ENCODE peak calls at places on chromosomes 11 and 22, in eight cellular contexts. T, J, R, V, G, Z, S and W are unnamed samples.

GRCh38 chr11:118691926-118692830 is 12.7 kb upstream of the TREH start:
- DNase-seq in S (peak; percentile 67), R (no peak), J (peak; percentile 68), Z (no peak), T (no peak), G (no peak), V (no peak), W (no peak)

GRCh38 chr11:79045811-79046304 is 395.0 kb downstream of the TENM4 start:
- DNase-seq in T (no peak), J (no peak), Z (no peak), S (peak; percentile 58), R (no peak), G (no peak), V (no peak), W (no peak)

GRCh38 chr11:95790933-95791247 is 592 bp downstream of the CEP57 start:
- DNase-seq in T (peak; percentile 60), J (peak; percentile 69), R (peak; percentile 56), Z (peak; percentile 87), V (peak; percentile 28), S (peak; percentile 64), G (peak; percentile 76), W (peak; percentile 88)

GRCh38 chr11:76824083-76824939 is 36.4 kb upstream of the ACER3 start:
- DNase-seq in S (peak; percentile 54), V (peak; percentile 22), Z (no peak), G (no peak), R (peak; percentile 65), T (peak; percentile 78), J (no peak), W (no peak)

GRCh38 chr11:26665946-26666345 is 55.9 kb downstream of the SLC5A12 start:
- DNase-seq in Z (no peak), S (no peak), J (no peak), T (no peak), G (no peak), R (no peak), V (no peak), W (no peak)

GRCh38 chr11:14358729-14359439 is at the start of gene RRAS2:
- DNase-seq in S (peak; percentile 65), V (peak; percentile 33), Z (peak; percentile 86), T (peak; percentile 77), R (peak; percentile 78), G (peak; percentile 81), J (peak; percentile 88), W (peak; percentile 80)

GRCh38 chr11:46112961-46113617 is 8.2 kb downstream of the PHF21A start:
- DNase-seq in S (peak; percentile 68), T (peak; percentile 58), G (peak; percentile 31), J (no peak), Z (no peak), R (peak; percentile 83), V (peak; percentile 67), W (no peak)

GRCh38 chr11:35579557-35580396 is 38.5 kb upstream of the FJX1 start:
- DNase-seq in R (peak; percentile 82), Z (no peak), T (no peak), V (peak; percentile 46), J (no peak), S (peak; percentile 99), G (no peak), W (no peak)

GRCh38 chr11:132177106-132177505 is 806.7 kb downstream of the NTM start:
- DNase-seq in R (no peak), S (peak; percentile 70), J (no peak), T (peak; percentile 44), G (no peak), V (no peak), Z (no peak), W (no peak)

GRCh38 chr11:41085123-41085522 is 374.3 kb downstream of the LRRC4C start:
- DNase-seq in S (no peak), J (no peak), V (no peak), R (no peak), Z (no peak), G (no peak), T (no peak), W (no peak)

GRCh38 chr22:27654536-27655445 is 146.8 kb downstream of the MN1 start:
- DNase-seq in T (no peak), R (no peak), Z (no peak), S (peak; percentile 2), J (no peak), V (no peak), G (peak; percentile 47), W (no peak)

GRCh38 chr11:15493066-15493465 is 378.3 kb downstream of the INSC start:
- DNase-seq in J (no peak), R (no peak), S (peak; percentile 2), Z (no peak), T (no peak), V (peak; percentile 6), G (no peak), W (no peak)

GRCh38 chr11:69707156-69707555 is 3.3 kb upstream of the FGF19 start:
- DNase-seq in V (no peak), G (peak; percentile 39), T (no peak), S (no peak), J (no peak), R (no peak), Z (no peak), W (no peak)

GRCh38 chr22:23531283-23531921 is 48.7 kb downstream of the IGLL1 start:
- DNase-seq in G (no peak), V (no peak), S (no peak), Z (peak; percentile 46), J (peak; percentile 56), R (no peak), T (no peak), W (peak; percentile 1)

GRCh38 chr11:121463689-121464335 is 11.0 kb upstream of the SORL1-AS1 start:
- DNase-seq in R (no peak), Z (no peak), T (no peak), J (no peak), V (no peak), G (no peak), S (no peak), W (no peak)

GRCh38 chr11:121466063-121466794 is 13.5 kb upstream of the SORL1-AS1 start:
- DNase-seq in S (peak; percentile 95), J (peak; percentile 88), Z (peak; percentile 97), V (peak; percentile 93), R (peak; percentile 89), T (no peak), G (peak; percentile 92), W (peak; percentile 98)

GRCh38 chr11:121464352-121464946 is 11.7 kb upstream of the SORL1-AS1 start:
- DNase-seq in Z (peak; percentile 89), S (peak; percentile 94), J (peak; percentile 78), R (peak; percentile 49), T (peak; percentile 58), G (peak; percentile 60), V (peak; percentile 81), W (peak; percentile 51)

GRCh38 chr11:121467965-121468364 is 15.2 kb upstream of the SORL1-AS1 start:
- DNase-seq in S (no peak), J (no peak), R (no peak), T (no peak), G (no peak), Z (no peak), V (no peak), W (peak; percentile 72)

DNA sequence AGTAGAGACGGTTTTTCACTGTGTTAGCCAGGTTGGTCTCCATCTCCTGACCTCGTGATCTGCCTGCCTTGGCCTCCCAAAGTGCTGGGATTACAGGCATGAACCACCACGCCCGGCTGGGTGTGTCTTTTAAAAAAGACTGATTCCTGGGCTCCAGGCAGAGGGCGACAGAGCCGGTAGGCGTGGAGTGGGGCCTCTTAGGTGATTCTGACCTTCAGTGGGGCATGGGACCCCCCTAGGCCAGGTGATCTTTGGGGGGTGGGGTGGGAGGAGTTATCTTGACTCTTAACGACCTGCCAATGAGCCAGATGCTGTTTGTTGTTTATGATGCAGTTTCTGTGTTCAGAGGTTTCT is 12.9 kb upstream of the SORL1-AS1 start:
- DNase-seq in Z (no peak), R (no peak), G (no peak), T (no peak), J (no peak), S (no peak), V (no peak), W (no peak)
- H3K27ac ChIP-seq in Z (peak overlapping the region; percentile 89), R (peak overlapping the region; percentile 82), G (peak overlapping the region; percentile 61), T (no peak overlapping the region), J (peak overlapping the region; percentile 60), S (no peak overlapping the region), V (peak overlapping the region; percentile 78), W (peak overlapping the region; percentile 89)

DNA sequence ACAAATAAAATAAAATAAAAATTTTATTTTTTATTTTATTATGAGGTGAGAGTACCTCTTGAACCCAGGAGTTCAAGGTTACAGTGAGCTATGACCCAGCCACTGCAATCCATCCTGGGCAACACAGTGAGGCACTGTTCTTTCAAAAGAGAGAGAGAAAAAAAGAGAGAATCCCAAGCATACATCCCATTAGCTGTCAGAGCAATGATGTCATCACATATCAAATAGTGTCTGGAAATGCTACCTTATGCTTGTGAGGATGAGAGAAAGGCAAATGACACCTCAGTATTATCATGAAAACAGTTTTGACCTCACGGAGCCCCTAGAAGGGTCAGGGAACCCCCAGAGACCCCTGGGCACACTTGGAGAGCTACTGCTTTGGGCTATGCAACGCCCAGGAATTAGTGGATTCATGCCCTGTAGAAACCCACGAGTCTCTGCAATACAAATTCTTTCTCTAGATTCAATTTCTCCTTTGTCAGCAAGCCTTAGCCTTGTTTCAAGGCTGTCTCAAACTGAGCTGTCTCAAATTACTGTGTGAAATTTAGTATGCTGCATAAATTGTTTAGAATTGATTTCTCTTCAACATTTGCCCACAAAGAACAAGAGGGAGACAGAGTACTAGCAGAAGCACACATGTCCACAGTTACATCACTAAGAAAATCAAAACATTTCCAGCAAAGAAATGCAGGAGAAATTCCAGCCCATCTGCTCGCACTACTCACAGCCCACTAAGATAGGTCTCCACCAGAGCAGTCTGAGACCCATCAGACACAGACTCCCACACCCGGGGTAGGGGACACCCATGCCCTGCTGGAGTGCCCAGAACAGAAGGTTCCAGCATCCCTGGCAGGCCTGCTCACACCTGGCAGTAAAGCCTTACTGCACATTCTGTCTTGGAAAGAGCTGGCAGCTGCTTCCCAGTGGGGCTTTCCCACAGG is 18.1 kb downstream of the DGCR2 start:
- DNase-seq in S (peak; percentile 79), V (no peak), T (no peak), R (no peak), G (peak; percentile 93), Z (peak; percentile 59), J (no peak), W (peak; percentile 76)
- TF ChIP-seq CTCF in S (peak; percentile 22), V (no peak), T (no peak), R (no peak), G (no peak), Z (no peak), J (no peak), W (no peak)

GRCh38 chr11:113552271-113552670 is 77.1 kb upstream of the DRD2 start:
- DNase-seq in G (no peak), R (no peak), V (no peak), J (no peak), T (no peak), S (no peak), Z (no peak), W (no peak)
- TF ChIP-seq POLR2A in G (no peak), R (no peak), V (no peak), J (no peak), T (no peak), S (no peak), Z (no peak), W (no peak)

DNA sequence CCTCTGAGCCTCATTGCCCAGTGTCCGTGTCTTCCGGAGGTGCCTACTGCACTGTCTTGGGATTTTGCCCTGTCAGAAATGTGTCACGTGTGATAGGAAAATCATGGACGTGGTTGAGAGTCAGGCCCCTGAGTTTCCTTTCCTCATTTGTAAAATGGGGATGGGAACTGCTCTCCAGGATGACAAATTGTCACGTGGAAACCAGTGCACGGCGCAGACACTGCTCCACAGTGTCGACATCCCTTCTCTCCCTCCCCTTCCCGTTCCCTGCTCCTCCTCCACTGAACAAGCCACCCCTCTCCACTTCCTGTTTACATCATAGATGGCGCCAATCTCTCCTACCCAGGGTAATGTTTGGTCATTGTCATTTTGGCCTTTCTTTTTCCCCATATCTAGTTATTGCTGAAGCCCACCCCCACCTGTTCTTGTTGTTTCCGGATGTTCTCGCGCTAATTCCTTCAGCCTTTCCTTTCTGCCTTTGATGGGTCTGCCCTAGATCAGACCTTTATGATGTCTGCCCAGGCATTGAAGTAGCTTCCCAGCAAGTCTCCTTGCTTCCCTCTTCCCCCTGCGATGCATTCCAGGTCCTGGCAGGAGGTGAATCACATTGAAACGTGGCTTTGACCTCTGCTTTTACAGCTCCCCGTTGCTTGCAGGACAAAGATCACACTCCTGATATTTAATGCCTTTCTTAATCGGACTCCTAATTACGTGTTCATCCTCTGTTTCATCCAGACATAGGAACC is 91.8 kb downstream of the TBC1D22A start:
- DNase-seq in G (no peak), J (no peak), Z (peak; percentile 82), S (peak; percentile 15), T (peak; percentile 52), V (no peak), R (no peak), W (no peak)
- H3K27ac ChIP-seq in G (no peak overlapping the region), J (peak overlapping the region; percentile 84), Z (peak overlapping the region; percentile 0), S (no peak overlapping the region), T (peak overlapping the region; percentile 73), V (no peak overlapping the region), R (no peak overlapping the region), W (no peak overlapping the region)